ENCODE peak calls at places on chromosome 17, in five cellular contexts. One of them, this sample, is unnamed.

GRCh38 chr17:56653877-56654276 is 60.4 kb downstream of the NOG start:
- DNase-seq in heart left ventricle: no peak
- DNase-seq in choroid plexus epithelial cell: peak
- DNase-seq in fibroblast of lung: peak
- DNase-seq in NB4: peak
- DNase-seq in this sample: peak

GRCh38 chr17:67863624-67864247 is 38.4 kb downstream of the BPTF start:
- DNase-seq in heart left ventricle: no peak
- DNase-seq in choroid plexus epithelial cell: no peak
- DNase-seq in fibroblast of lung: no peak
- DNase-seq in NB4: no peak
- DNase-seq in this sample: no peak

GRCh38 chr17:69407759-69408158 is 6.7 kb upstream of the MAP2K6 start:
- DNase-seq in heart left ventricle: no peak
- DNase-seq in choroid plexus epithelial cell: no peak
- DNase-seq in fibroblast of lung: no peak
- DNase-seq in NB4: no peak
- DNase-seq in this sample: no peak

GRCh38 chr17:59292174-59292523 is 39.3 kb upstream of the YPEL2 start:
- DNase-seq in heart left ventricle: no peak
- DNase-seq in choroid plexus epithelial cell: no peak
- DNase-seq in fibroblast of lung: no peak
- DNase-seq in NB4: no peak
- DNase-seq in this sample: no peak

GRCh38 chr17:81517339-81518112 is 4.9 kb upstream of the ACTG1 start:
- DNase-seq in heart left ventricle: no peak
- DNase-seq in choroid plexus epithelial cell: no peak
- DNase-seq in fibroblast of lung: peak
- DNase-seq in NB4: peak
- DNase-seq in this sample: no peak

GRCh38 chr17:73271078-73271477 is 9.4 kb upstream of the CPSF4L start:
- DNase-seq in heart left ventricle: no peak
- DNase-seq in choroid plexus epithelial cell: no peak
- DNase-seq in fibroblast of lung: no peak
- DNase-seq in NB4: peak
- DNase-seq in this sample: no peak

GRCh38 chr17:56478836-56479447 is 114.6 kb upstream of the NOG start:
- DNase-seq in heart left ventricle: no peak
- DNase-seq in choroid plexus epithelial cell: peak
- DNase-seq in fibroblast of lung: peak
- DNase-seq in NB4: peak
- DNase-seq in this sample: peak

GRCh38 chr17:81918762-81919545 is 978 bp upstream of the SIRT7 start:
- DNase-seq in heart left ventricle: no peak
- DNase-seq in choroid plexus epithelial cell: no peak
- DNase-seq in fibroblast of lung: no peak
- DNase-seq in NB4: no peak
- DNase-seq in this sample: no peak

GRCh38 chr17:18960241-18960665 is 8.3 kb downstream of the SLC5A10 start:
- DNase-seq in heart left ventricle: no peak
- DNase-seq in choroid plexus epithelial cell: no peak
- DNase-seq in fibroblast of lung: no peak
- DNase-seq in NB4: no peak
- DNase-seq in this sample: no peak
- TF ChIP-seq CTCF in heart left ventricle: no peak
- TF ChIP-seq CTCF in choroid plexus epithelial cell: no peak
- TF ChIP-seq CTCF in fibroblast of lung: no peak
- TF ChIP-seq CTCF in NB4: no peak
- TF ChIP-seq CTCF in this sample: no peak

GRCh38 chr17:2795412-2796163 is 650 bp upstream of the RAP1GAP2 start:
- DNase-seq in heart left ventricle: no peak
- DNase-seq in choroid plexus epithelial cell: no peak
- DNase-seq in fibroblast of lung: no peak
- DNase-seq in NB4: no peak
- DNase-seq in this sample: no peak
- H3K4me3 ChIP-seq in heart left ventricle: peak
- H3K4me3 ChIP-seq in choroid plexus epithelial cell: no peak
- H3K4me3 ChIP-seq in fibroblast of lung: no peak
- H3K4me3 ChIP-seq in NB4: peak
- H3K4me3 ChIP-seq in this sample: no peak

DNA sequence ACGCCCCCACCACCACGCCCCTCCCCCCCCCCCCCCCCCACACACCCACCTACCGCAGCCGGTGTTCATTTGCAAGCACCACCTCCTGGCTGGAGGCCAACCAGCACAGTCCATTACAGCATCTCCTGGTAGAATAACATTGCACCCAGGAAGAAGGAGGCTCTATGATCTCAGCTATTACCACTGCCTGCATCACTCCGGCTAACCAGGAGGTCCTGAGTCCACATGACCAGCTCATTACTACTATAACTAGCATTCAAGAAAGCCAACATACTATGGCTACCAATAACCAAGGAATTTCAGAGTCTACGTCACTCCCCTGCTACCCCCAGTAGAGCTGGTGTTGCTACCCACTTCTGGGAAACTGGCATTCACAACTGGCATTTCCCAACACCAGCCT is 81.1 kb upstream of the ALOX12 start:
- DNase-seq in heart left ventricle: no peak
- DNase-seq in choroid plexus epithelial cell: peak
- DNase-seq in fibroblast of lung: no peak
- DNase-seq in NB4: peak
- DNase-seq in this sample: no peak
- TF ChIP-seq CTCF in heart left ventricle: no peak
- TF ChIP-seq CTCF in choroid plexus epithelial cell: no peak
- TF ChIP-seq CTCF in fibroblast of lung: no peak
- TF ChIP-seq CTCF in NB4: no peak
- TF ChIP-seq CTCF in this sample: no peak

DNA sequence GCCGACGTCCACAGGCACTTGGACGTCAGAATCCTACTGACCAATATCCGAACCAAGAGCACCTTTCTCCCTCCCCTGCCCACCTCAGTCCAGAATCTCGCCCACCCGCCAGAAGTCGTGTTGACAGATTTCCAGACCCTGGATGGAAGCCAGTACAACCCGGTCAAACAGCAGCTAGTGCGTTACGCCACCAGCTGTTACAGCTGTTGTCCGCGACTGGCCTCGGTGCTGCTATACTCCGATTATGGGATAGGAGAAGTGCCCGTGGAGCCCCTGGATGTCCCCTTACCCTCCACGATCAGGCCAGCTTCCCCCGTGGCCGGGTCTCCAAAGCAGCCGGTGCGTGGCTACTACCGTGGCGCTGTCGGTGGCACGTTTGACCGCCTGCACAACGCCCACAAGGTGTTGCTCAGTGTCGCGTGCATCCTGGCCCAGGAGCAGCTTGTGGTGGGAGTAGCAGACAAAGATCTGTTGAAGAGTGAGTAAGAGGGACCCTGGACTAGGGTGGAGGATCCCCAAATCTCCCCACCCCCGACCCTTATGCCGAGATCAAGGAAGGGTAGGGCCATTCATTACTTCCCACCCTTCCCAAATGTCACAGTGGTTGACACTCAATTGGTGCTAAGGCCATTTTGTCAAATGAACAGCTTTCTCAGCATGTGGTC is 1.0 kb downstream of the COASY start:
- DNase-seq in heart left ventricle: no peak
- DNase-seq in choroid plexus epithelial cell: no peak
- DNase-seq in fibroblast of lung: no peak
- DNase-seq in NB4: peak
- DNase-seq in this sample: no peak
- H3K4me3 ChIP-seq in heart left ventricle: peak
- H3K4me3 ChIP-seq in choroid plexus epithelial cell: peak
- H3K4me3 ChIP-seq in fibroblast of lung: peak
- H3K4me3 ChIP-seq in NB4: peak
- H3K4me3 ChIP-seq in this sample: peak

DNA sequence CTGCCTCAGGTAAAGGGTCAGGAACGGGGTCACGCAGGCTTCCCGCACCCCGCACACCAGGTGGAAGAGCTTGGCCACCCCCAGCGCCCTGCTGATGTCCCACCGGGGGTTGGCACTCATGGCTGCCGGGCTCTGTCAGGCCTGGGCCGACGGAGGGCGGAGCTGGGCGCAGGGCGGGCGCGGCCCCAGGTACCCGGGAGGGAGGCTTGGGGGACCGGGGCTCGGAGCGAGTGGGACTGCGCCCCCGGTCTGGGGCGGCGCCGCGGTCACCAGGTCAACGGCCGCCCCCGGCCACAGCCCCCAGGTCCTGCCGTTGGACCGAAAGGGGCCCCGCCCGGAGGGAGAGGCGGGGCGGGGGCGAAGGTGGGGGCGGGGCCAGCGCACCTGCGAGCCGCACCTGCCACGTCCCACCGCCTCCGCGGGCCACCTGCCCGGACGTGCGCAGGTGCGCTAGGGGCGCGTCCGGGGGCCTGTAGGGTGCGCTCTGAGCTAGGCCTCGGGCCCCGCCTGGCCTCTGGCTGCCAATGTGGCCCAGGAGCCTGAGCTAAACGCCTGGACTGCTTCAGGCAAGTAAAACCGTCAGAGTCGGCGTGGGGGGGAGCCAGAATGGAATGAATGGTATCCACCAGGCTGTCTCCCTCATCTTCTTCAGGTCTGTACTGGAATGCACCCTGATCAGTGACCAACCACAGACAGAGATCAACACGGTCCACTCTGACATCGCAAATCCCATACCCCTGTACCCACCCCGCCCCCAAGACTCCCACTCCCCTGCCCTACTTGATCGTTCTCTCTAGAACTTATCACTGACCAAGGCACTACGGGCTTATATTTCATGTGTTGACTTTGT is at the start of gene MFSD6L:
- DNase-seq in heart left ventricle: no peak
- DNase-seq in choroid plexus epithelial cell: peak
- DNase-seq in fibroblast of lung: peak
- DNase-seq in NB4: no peak
- DNase-seq in this sample: no peak
- TF ChIP-seq CTCF in heart left ventricle: peak
- TF ChIP-seq CTCF in choroid plexus epithelial cell: no peak
- TF ChIP-seq CTCF in fibroblast of lung: no peak
- TF ChIP-seq CTCF in NB4: no peak
- TF ChIP-seq CTCF in this sample: no peak

DNA sequence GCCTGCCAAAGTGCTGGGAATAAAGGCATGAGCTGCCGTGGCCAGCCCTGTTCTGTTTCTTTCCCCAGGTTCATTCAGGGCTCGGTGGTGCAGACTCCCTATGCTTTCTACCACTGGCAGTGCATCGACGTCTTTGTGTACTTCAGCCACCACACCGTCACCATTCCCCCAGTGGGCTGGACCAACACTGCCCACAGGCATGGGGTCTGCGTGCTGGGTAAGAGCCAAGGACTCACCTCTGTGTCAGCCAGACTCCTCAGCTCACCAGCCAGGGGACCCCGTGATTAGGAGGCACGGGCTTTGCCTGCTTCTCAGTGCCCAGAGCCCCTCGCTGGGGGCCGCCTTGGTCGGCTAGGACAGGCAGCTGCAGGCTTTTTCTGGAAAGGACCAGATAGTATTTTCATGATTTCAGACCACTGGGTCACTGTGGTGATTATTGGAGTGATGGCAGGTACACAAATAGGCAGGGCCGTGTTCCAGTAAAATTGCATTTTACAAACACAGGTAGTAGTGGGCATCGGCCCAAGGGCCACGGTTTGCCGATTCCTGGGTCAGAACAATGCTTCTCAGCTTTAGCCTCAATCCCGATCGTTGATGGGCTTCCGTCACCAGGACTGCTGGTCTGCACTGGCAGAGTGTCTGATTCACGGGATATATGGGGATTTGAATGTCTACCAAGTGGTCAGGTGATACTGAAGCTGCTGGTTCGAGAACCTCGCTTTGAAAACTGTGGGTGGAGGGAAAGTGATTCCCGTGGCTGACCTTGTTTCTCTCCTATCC is 5.0 kb downstream of the ENGASE start:
- DNase-seq in heart left ventricle: no peak
- DNase-seq in choroid plexus epithelial cell: no peak
- DNase-seq in fibroblast of lung: no peak
- DNase-seq in NB4: no peak
- DNase-seq in this sample: no peak
- H3K4me3 ChIP-seq in heart left ventricle: no peak
- H3K4me3 ChIP-seq in choroid plexus epithelial cell: no peak
- H3K4me3 ChIP-seq in fibroblast of lung: no peak
- H3K4me3 ChIP-seq in NB4: no peak
- H3K4me3 ChIP-seq in this sample: no peak

GRCh38 chr17:37405955-37406634 is 541 bp downstream of the ACACA start:
- DNase-seq in heart left ventricle: no peak
- DNase-seq in choroid plexus epithelial cell: peak
- DNase-seq in fibroblast of lung: peak
- DNase-seq in NB4: no peak
- DNase-seq in this sample: peak

GRCh38 chr17:37410357-37410756 is 3.7 kb downstream of the TADA2A start:
- DNase-seq in heart left ventricle: no peak
- DNase-seq in choroid plexus epithelial cell: peak
- DNase-seq in fibroblast of lung: no peak
- DNase-seq in NB4: no peak
- DNase-seq in this sample: no peak

GRCh38 chr17:37406635-37407455 is at the start of the genes ACACA and TADA2A:
- DNase-seq in heart left ventricle: peak
- DNase-seq in choroid plexus epithelial cell: peak
- DNase-seq in fibroblast of lung: peak
- DNase-seq in NB4: peak
- DNase-seq in this sample: peak
- TF ChIP-seq CTCF in heart left ventricle: no peak
- TF ChIP-seq CTCF in choroid plexus epithelial cell: no peak
- TF ChIP-seq CTCF in fibroblast of lung: no peak
- TF ChIP-seq CTCF in NB4: no peak
- TF ChIP-seq CTCF in this sample: no peak

This sample was measured in astrocyte of the spinal cord.